ENCODE peak calls at places on chromosomes 6 and 20, in six cellular contexts. One of them, this sample, is unnamed.

GRCh38 chr6:139133272-139133671 is 1.6 kb upstream of the HECA start:
- DNase-seq in endothelial cell of umbilical vein: no peak
- DNase-seq in HCT116: no peak
- DNase-seq in H9: no peak
- DNase-seq in mammary epithelial cell: no peak
- DNase-seq in neuronal stem cell: no peak
- DNase-seq in this sample: no peak

GRCh38 chr20:24578605-24579004 is 109.2 kb downstream of the SYNDIG1 start:
- DNase-seq in HCT116: no peak
- DNase-seq in H9: no peak
- DNase-seq in neuronal stem cell: no peak
- DNase-seq in mammary epithelial cell: no peak
- DNase-seq in endothelial cell of umbilical vein: no peak
- DNase-seq in this sample: no peak

GRCh38 chr20:24165336-24166126 is 177.0 kb upstream of the GGTLC1 start:
- DNase-seq in H9: no peak
- DNase-seq in HCT116: no peak
- DNase-seq in neuronal stem cell: no peak
- DNase-seq in endothelial cell of umbilical vein: peak
- DNase-seq in mammary epithelial cell: no peak
- DNase-seq in this sample: no peak

GRCh38 chr6:50707191-50707590 is 6.1 kb upstream of the TFAP2D start:
- DNase-seq in neuronal stem cell: no peak
- DNase-seq in mammary epithelial cell: no peak
- DNase-seq in endothelial cell of umbilical vein: no peak
- DNase-seq in HCT116: no peak
- DNase-seq in H9: no peak
- DNase-seq in this sample: no peak

GRCh38 chr6:166434336-166434735 is 51.6 kb upstream of the MPC1 start:
- DNase-seq in H9: peak
- DNase-seq in endothelial cell of umbilical vein: no peak
- DNase-seq in mammary epithelial cell: no peak
- DNase-seq in HCT116: no peak
- DNase-seq in neuronal stem cell: no peak
- DNase-seq in this sample: no peak

GRCh38 chr20:48933017-48933766 is 11.7 kb downstream of the ARFGEF2 start:
- DNase-seq in HCT116: no peak
- DNase-seq in neuronal stem cell: no peak
- DNase-seq in mammary epithelial cell: no peak
- DNase-seq in endothelial cell of umbilical vein: no peak
- DNase-seq in H9: no peak
- DNase-seq in this sample: no peak

GRCh38 chr20:21433329-21433890 is 36.1 kb upstream of the NKX2-4 start:
- DNase-seq in neuronal stem cell: no peak
- DNase-seq in H9: no peak
- DNase-seq in HCT116: no peak
- DNase-seq in mammary epithelial cell: peak
- DNase-seq in endothelial cell of umbilical vein: peak
- DNase-seq in this sample: no peak

GRCh38 chr6:55450007-55450406 is 122.7 kb downstream of the GFRAL start:
- DNase-seq in endothelial cell of umbilical vein: no peak
- DNase-seq in HCT116: no peak
- DNase-seq in neuronal stem cell: no peak
- DNase-seq in H9: no peak
- DNase-seq in mammary epithelial cell: no peak
- DNase-seq in this sample: no peak

GRCh38 chr6:15322781-15323536 is 77.1 kb downstream of the JARID2 start:
- DNase-seq in H9: no peak
- DNase-seq in endothelial cell of umbilical vein: no peak
- DNase-seq in HCT116: peak
- DNase-seq in mammary epithelial cell: peak
- DNase-seq in neuronal stem cell: no peak
- DNase-seq in this sample: no peak

GRCh38 chr20:62951896-62952372 is 575 bp upstream of the SLC17A9 start:
- DNase-seq in HCT116: no peak
- DNase-seq in neuronal stem cell: no peak
- DNase-seq in mammary epithelial cell: no peak
- DNase-seq in endothelial cell of umbilical vein: no peak
- DNase-seq in H9: no peak
- DNase-seq in this sample: no peak

GRCh38 chr6:105066836-105067235 is 109.9 kb downstream of the LIN28B start:
- DNase-seq in neuronal stem cell: no peak
- DNase-seq in mammary epithelial cell: no peak
- DNase-seq in H9: no peak
- DNase-seq in HCT116: no peak
- DNase-seq in endothelial cell of umbilical vein: no peak
- DNase-seq in this sample: no peak
- H3K4me2 ChIP-seq in neuronal stem cell: no peak
- H3K4me2 ChIP-seq in mammary epithelial cell: no peak
- H3K4me2 ChIP-seq in H9: no peak
- H3K4me2 ChIP-seq in HCT116: no peak
- H3K4me2 ChIP-seq in endothelial cell of umbilical vein: no peak
- H3K4me2 ChIP-seq in this sample: no peak

GRCh38 chr20:32606790-32607189 is 21.7 kb upstream of the NOL4L start:
- DNase-seq in endothelial cell of umbilical vein: no peak
- DNase-seq in H9: no peak
- DNase-seq in HCT116: no peak
- DNase-seq in neuronal stem cell: no peak
- DNase-seq in mammary epithelial cell: no peak
- DNase-seq in this sample: no peak
- H3K9ac ChIP-seq in endothelial cell of umbilical vein: no peak
- H3K9ac ChIP-seq in H9: no peak
- H3K9ac ChIP-seq in HCT116: no peak
- H3K9ac ChIP-seq in neuronal stem cell: no peak
- H3K9ac ChIP-seq in mammary epithelial cell: no peak
- H3K9ac ChIP-seq in this sample: no peak

GRCh38 chr20:61660559-61660958 is 405.1 kb downstream of the TAF4 start:
- DNase-seq in HCT116: no peak
- DNase-seq in H9: no peak
- DNase-seq in endothelial cell of umbilical vein: no peak
- DNase-seq in neuronal stem cell: no peak
- DNase-seq in mammary epithelial cell: no peak
- DNase-seq in this sample: no peak

GRCh38 chr20:61659652-61660346 is 405.9 kb downstream of the TAF4 start:
- DNase-seq in mammary epithelial cell: no peak
- DNase-seq in neuronal stem cell: peak
- DNase-seq in HCT116: no peak
- DNase-seq in H9: no peak
- DNase-seq in endothelial cell of umbilical vein: no peak
- DNase-seq in this sample: peak

GRCh38 chr20:61662226-61662945 is 403.3 kb downstream of the TAF4 start:
- DNase-seq in HCT116: no peak
- DNase-seq in mammary epithelial cell: no peak
- DNase-seq in endothelial cell of umbilical vein: no peak
- DNase-seq in neuronal stem cell: no peak
- DNase-seq in H9: peak
- DNase-seq in this sample: no peak

GRCh38 chr20:61661583-61661982 is 404.1 kb downstream of the TAF4 start:
- DNase-seq in HCT116: no peak
- DNase-seq in mammary epithelial cell: no peak
- DNase-seq in neuronal stem cell: no peak
- DNase-seq in H9: no peak
- DNase-seq in endothelial cell of umbilical vein: no peak
- DNase-seq in this sample: no peak

DNA sequence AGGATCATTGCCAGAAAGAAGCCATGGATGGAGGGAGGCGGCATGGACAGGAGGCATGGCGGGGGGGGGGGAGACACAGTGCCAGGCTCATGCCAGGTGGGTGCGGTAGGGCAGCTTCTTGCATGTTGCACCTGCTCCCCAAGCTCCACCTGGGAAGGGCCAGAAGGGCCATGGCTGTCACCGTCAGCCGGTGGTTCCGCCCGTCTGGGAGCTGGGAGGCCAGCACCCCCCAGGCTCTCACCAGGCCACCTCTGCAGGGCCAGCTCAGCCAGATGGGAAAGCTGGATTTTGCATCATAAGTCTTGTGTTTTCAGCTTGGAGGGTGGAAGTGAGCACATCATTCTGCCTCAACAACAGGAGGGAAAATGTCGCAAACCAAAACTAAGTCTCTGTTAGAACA is 404.7 kb downstream of the TAF4 start:
- DNase-seq in HCT116: no peak
- DNase-seq in mammary epithelial cell: no peak
- DNase-seq in endothelial cell of umbilical vein: no peak
- DNase-seq in H9: no peak
- DNase-seq in neuronal stem cell: no peak
- DNase-seq in this sample: no peak
- H3K4me2 ChIP-seq in HCT116: no peak
- H3K4me2 ChIP-seq in mammary epithelial cell: no peak
- H3K4me2 ChIP-seq in endothelial cell of umbilical vein: no peak
- H3K4me2 ChIP-seq in H9: no peak
- H3K4me2 ChIP-seq in neuronal stem cell: no peak
- H3K4me2 ChIP-seq in this sample: no peak

GRCh38 chr6:17979479-17979878 is 8.0 kb downstream of the KIF13A start:
- DNase-seq in H9: no peak
- DNase-seq in mammary epithelial cell: no peak
- DNase-seq in endothelial cell of umbilical vein: no peak
- DNase-seq in HCT116: no peak
- DNase-seq in neuronal stem cell: no peak
- DNase-seq in this sample: no peak
- H3K9ac ChIP-seq in H9: no peak
- H3K9ac ChIP-seq in mammary epithelial cell: no peak
- H3K9ac ChIP-seq in endothelial cell of umbilical vein: no peak
- H3K9ac ChIP-seq in HCT116: no peak
- H3K9ac ChIP-seq in neuronal stem cell: no peak
- H3K9ac ChIP-seq in this sample: no peak

GRCh38 chr6:158002249-158002950 is 20.7 kb downstream of the SYNJ2 start:
- DNase-seq in H9: no peak
- DNase-seq in endothelial cell of umbilical vein: no peak
- DNase-seq in mammary epithelial cell: peak
- DNase-seq in HCT116: peak
- DNase-seq in neuronal stem cell: no peak
- DNase-seq in this sample: no peak
- H3K4me2 ChIP-seq in H9: no peak
- H3K4me2 ChIP-seq in endothelial cell of umbilical vein: no peak
- H3K4me2 ChIP-seq in mammary epithelial cell: peak
- H3K4me2 ChIP-seq in HCT116: peak
- H3K4me2 ChIP-seq in neuronal stem cell: no peak
- H3K4me2 ChIP-seq in this sample: no peak

GRCh38 chr20:50267041-50267865 is 76.6 kb downstream of the CEBPB start:
- DNase-seq in HCT116: peak
- DNase-seq in endothelial cell of umbilical vein: no peak
- DNase-seq in neuronal stem cell: no peak
- DNase-seq in mammary epithelial cell: peak
- DNase-seq in H9: peak
- DNase-seq in this sample: no peak
- H3K9ac ChIP-seq in HCT116: peak
- H3K9ac ChIP-seq in endothelial cell of umbilical vein: no peak
- H3K9ac ChIP-seq in neuronal stem cell: no peak
- H3K9ac ChIP-seq in mammary epithelial cell: peak
- H3K9ac ChIP-seq in H9: no peak
- H3K9ac ChIP-seq in this sample: no peak

This sample was measured in DND-41.